ENCODE peak calls at places on chromosomes 5 and 9, in nine cellular contexts. B is cardiac fibroblast; E is GM12865; M is tibial artery; V is anterior cingulate cortex; D is fibroblast of gingiva; N is memory B cell; S is effector memory CD4-positive, alpha-beta T cell; F is GM18507. W is an unnamed sample.

GRCh38 chr5:121384359-121384758 is 467.3 kb upstream of the FTMT start:
- DNase-seq in B (no peak), E (no peak), M (no peak), V (no peak), D (no peak), N (no peak), S (no peak), F (no peak), W (no peak)

GRCh38 chr5:52804978-52805377 is 17.3 kb downstream of the ITGA1 start:
- DNase-seq in B (no peak), E (no peak), M (no peak), V (no peak), D (no peak), N (no peak), S (no peak), F (no peak), W (no peak)

GRCh38 chr5:171523781-171524180 is 104.3 kb downstream of the FGF18 start:
- DNase-seq in B (no peak), E (no peak), M (no peak), V (no peak), D (no peak), N (no peak), S (no peak), F (no peak), W (no peak)

GRCh38 chr5:94329115-94329514 is 289.3 kb downstream of the KIAA0825 start:
- DNase-seq in B (no peak), E (no peak), M (no peak), V (no peak), D (no peak), N (no peak), S (no peak), F (no peak), W (no peak)

GRCh38 chr5:169347786-169348185 is 46.8 kb upstream of the SLIT3 start:
- DNase-seq in B (no peak), E (no peak), M (no peak), V (no peak), D (peak; percentile 45), N (no peak), S (no peak), F (no peak), W (no peak)

GRCh38 chr9:106920701-106921283 is 57.8 kb downstream of the ZNF462 start:
- DNase-seq in B (peak; percentile 49), E (no peak), M (no peak), V (no peak), D (no peak), N (no peak), S (no peak), F (no peak), W (no peak)

GRCh38 chr9:9214052-9214451 is 1398.8 kb downstream of the PTPRD start:
- DNase-seq in B (no peak), E (no peak), M (no peak), V (no peak), D (no peak), N (no peak), S (no peak), F (no peak), W (no peak)

GRCh38 chr9:13728917-13729811 is 449.7 kb upstream of the MPDZ start:
- DNase-seq in B (peak; percentile 76), E (no peak), M (no peak), V (no peak), D (no peak), N (no peak), S (no peak), F (no peak), W (no peak)

GRCh38 chr9:30065888-30066287 is 2318.6 kb upstream of the ACO1 start:
- DNase-seq in B (no peak), E (no peak), M (no peak), V (no peak), D (no peak), N (no peak), S (no peak), F (no peak), W (no peak)

GRCh38 chr5:431711-432050 is 11.3 kb upstream of the EXOC3 start:
- DNase-seq in B (no peak), E (no peak), M (peak; percentile 34), V (no peak), D (no peak), N (no peak), S (no peak), F (no peak), W (no peak)

GRCh38 chr9:93625000-93625399 is 48.6 kb downstream of the PHF2 start:
- DNase-seq in B (peak; percentile 27), E (no peak), M (no peak), V (no peak), D (no peak), N (no peak), S (no peak), F (no peak), W (no peak)

GRCh38 chr5:159444441-159445082 is 114.3 kb upstream of the IL12B start:
- DNase-seq in B (peak; percentile 79), E (peak; percentile 55), M (no peak), V (no peak), D (peak; percentile 51), N (no peak), S (no peak), F (no peak), W (no peak)

GRCh38 chr5:32578764-32579163 is 6.6 kb upstream of the SUB1 start:
- DNase-seq in B (no peak), E (no peak), M (no peak), V (no peak), D (no peak), N (no peak), S (no peak), F (no peak), W (no peak)

GRCh38 chr5:178418031-178418430 is 172.2 kb downstream of the COL23A1 start:
- DNase-seq in B (no peak), E (no peak), M (no peak), V (no peak), D (no peak), N (no peak), S (no peak), F (no peak), W (no peak)

GRCh38 chr9:80004687-80005086 is 432.9 kb downstream of the TLE4 start:
- DNase-seq in B (peak; percentile 8), E (no peak), M (no peak), V (no peak), D (no peak), N (no peak), S (no peak), F (no peak), W (no peak)

GRCh38 chr9:31807574-31808256 is 576.7 kb upstream of the ACO1 start:
- DNase-seq in B (no peak), E (peak; percentile 19), M (no peak), V (no peak), D (no peak), N (no peak), S (no peak), F (no peak), W (no peak)

GRCh38 chr9:81390802-81391456 is 298.4 kb downstream of the TLE1 start:
- DNase-seq in B (no peak), E (no peak), M (no peak), V (no peak), D (no peak), N (no peak), S (no peak), F (no peak), W (no peak)

GRCh38 chr5:79020861-79021561 is 35.9 kb upstream of the ARSB start:
- DNase-seq in B (peak; percentile 84), E (peak; percentile 78), M (peak; percentile 66), V (peak; percentile 9), D (peak; percentile 51), N (peak; percentile 25), S (no peak), F (peak; percentile 15), W (peak; percentile 35)

GRCh38 chr9:116767219-116767618 is 80.1 kb downstream of the TRIM32 start:
- DNase-seq in B (no peak), E (no peak), M (no peak), V (no peak), D (no peak), N (no peak), S (no peak), F (no peak), W (no peak)

GRCh38 chr5:102638912-102639652 is 116.0 kb upstream of the PAM start:
- DNase-seq in B (no peak), E (no peak), M (no peak), V (no peak), D (no peak), N (no peak), S (no peak), F (no peak), W (no peak)

GRCh38 chr5:112253478-112254250 is 165.4 kb downstream of the EPB41L4A start:
- DNase-seq in B (peak; percentile 79), E (no peak), M (no peak), V (no peak), D (peak; percentile 57), N (no peak), S (no peak), F (no peak), W (peak; percentile 20)